ENCODE peak calls at places on chromosomes 13 and 19, in eight cellular contexts. D, V, R, F, E, J, H and B are unnamed samples.
A peak's percentile ranks its signal among the peaks of the same experiment; 100 is the strongest.

GRCh38 chr19:49890349-49891311 is 6.1 kb downstream of the IL4I1 start:
- DNase-seq in V (no peak), H (peak; percentile 62), D (no peak), R (peak; percentile 45), F (no peak), J (peak; percentile 65), E (no peak), B (no peak)

GRCh38 chr13:100128373-100128772 is 39.5 kb downstream of the PCCA start:
- DNase-seq in F (no peak), D (peak; percentile 6), H (peak; percentile 10), R (no peak), J (peak; percentile 28), E (peak; percentile 29), V (no peak), B (no peak)

GRCh38 chr19:29263305-29264080 is 50.5 kb upstream of the UQCRFS1 start:
- DNase-seq in E (peak; percentile 55), R (peak; percentile 35), F (peak; percentile 69), V (no peak), H (peak; percentile 59), D (peak; percentile 55), J (peak; percentile 59), B (no peak)

GRCh38 chr19:31445406-31445805 is 96.2 kb upstream of the TSHZ3 start:
- DNase-seq in H (no peak), R (no peak), F (no peak), D (no peak), J (no peak), E (no peak), V (no peak), B (no peak)

GRCh38 chr19:33413426-33413725 is 39.9 kb downstream of the CEBPG start:
- DNase-seq in J (no peak), R (no peak), D (no peak), H (no peak), V (no peak), E (no peak), F (no peak), B (no peak)

GRCh38 chr13:43200736-43201135 is 177.3 kb downstream of the DNAJC15 start:
- DNase-seq in H (no peak), R (no peak), J (no peak), E (no peak), F (no peak), D (no peak), V (no peak), B (no peak)

GRCh38 chr19:42850981-42851717 is 28.4 kb downstream of the PSG1 start:
- DNase-seq in V (no peak), E (peak; percentile 99), H (peak; percentile 71), D (peak; percentile 98), R (no peak), J (peak; percentile 30), F (no peak), B (no peak)

GRCh38 chr19:45253396-45254027 is 2.4 kb downstream of the MARK4 start:
- DNase-seq in R (no peak), D (peak; percentile 16), F (no peak), J (no peak), V (no peak), E (peak; percentile 35), H (no peak), B (no peak)

GRCh38 chr13:20174656-20175405 is 14.0 kb upstream of the GJA3 start:
- DNase-seq in H (peak; percentile 69), J (peak; percentile 62), V (no peak), E (peak; percentile 94), D (peak; percentile 91), F (no peak), R (no peak), B (peak; percentile 99)

GRCh38 chr19:55424518-55424917 is 16.9 kb upstream of the UBE2S start:
- DNase-seq in F (no peak), H (no peak), J (no peak), D (no peak), R (no peak), V (no peak), E (no peak), B (no peak)

GRCh38 chr19:55554302-55554701 is 9.0 kb upstream of the SBK3 start:
- DNase-seq in D (no peak), J (no peak), R (no peak), E (no peak), H (no peak), V (no peak), F (no peak), B (no peak)

GRCh38 chr19:16442386-16443276 is 29.1 kb downstream of the EPS15L1 start:
- DNase-seq in E (no peak), H (no peak), R (no peak), F (no peak), V (no peak), D (no peak), J (peak; percentile 44), B (no peak)

GRCh38 chr13:44810067-44810840 is 179.0 kb downstream of the NUFIP1 start:
- DNase-seq in F (no peak), E (peak; percentile 27), H (no peak), V (no peak), J (peak; percentile 58), R (no peak), D (peak; percentile 89), B (no peak)

GRCh38 chr19:4515732-4516131 is 2.6 kb downstream of the PLIN4 start:
- DNase-seq in D (no peak), V (no peak), R (no peak), F (no peak), H (no peak), E (no peak), J (no peak), B (no peak)

GRCh38 chr13:51221674-51222509 is at the start of gene FAM124A:
- DNase-seq in H (peak; percentile 11), F (peak; percentile 71), E (no peak), V (no peak), D (no peak), J (peak; percentile 64), R (no peak), B (no peak)

GRCh38 chr13:48110930-48111721 is 16.2 kb upstream of the MED4 start:
- DNase-seq in J (peak; percentile 10), H (no peak), R (no peak), D (peak; percentile 31), V (no peak), E (no peak), F (no peak), B (no peak)

GRCh38 chr19:35843676-35844481 is 8.4 kb downstream of the NPHS1 start:
- DNase-seq in F (no peak), R (no peak), V (no peak), J (peak; percentile 91), D (no peak), E (peak; percentile 17), H (peak; percentile 93), B (no peak)

GRCh38 chr19:56321981-56322558 is 7.4 kb upstream of the ZSCAN5A start:
- DNase-seq in V (no peak), H (no peak), J (no peak), R (no peak), E (no peak), D (no peak), F (no peak), B (peak; percentile 57)

GRCh38 chr19:18798384-18799352 is 7.6 kb upstream of the COMP start:
- DNase-seq in J (no peak), E (no peak), R (no peak), V (no peak), H (no peak), D (no peak), F (no peak), B (no peak)

GRCh38 chr13:33263976-33264619 is 21.5 kb downstream of the STARD13 start:
- DNase-seq in H (no peak), R (no peak), E (no peak), D (no peak), J (no peak), F (no peak), V (no peak), B (no peak)

GRCh38 chr19:44607049-44607448 is 6.3 kb upstream of the IGSF23 start:
- DNase-seq in F (no peak), H (no peak), J (no peak), D (peak; percentile 44), E (peak; percentile 85), V (no peak), R (no peak), B (no peak)

GRCh38 chr19:17996826-17997316 is 11.1 kb upstream of the ARRDC2 start:
- DNase-seq in V (peak; percentile 97), E (peak; percentile 76), F (peak; percentile 94), H (peak; percentile 70), R (peak; percentile 84), J (peak; percentile 90), D (peak; percentile 74), B (peak; percentile 85)

GRCh38 chr13:81929988-81930387 is 1589.1 kb upstream of the SPRY2 start:
- DNase-seq in E (peak; percentile 5), J (no peak), V (no peak), H (no peak), D (no peak), R (no peak), F (no peak), B (no peak)

GRCh38 chr13:81927347-81927746 is 1586.4 kb upstream of the SPRY2 start:
- DNase-seq in J (no peak), V (no peak), F (no peak), R (no peak), E (no peak), H (no peak), D (no peak), B (no peak)
- TF ChIP-seq CTCF in J (no peak), V (peak; percentile 28), F (no peak), R (no peak), E (no peak), H (no peak), D (no peak), B (no peak)

GRCh38 chr19:40584007-40584406 is 7.3 kb downstream of the SHKBP1 start:
- DNase-seq in E (peak; percentile 36), V (no peak), R (no peak), D (no peak), J (no peak), H (no peak), F (no peak), B (no peak)
- TF ChIP-seq CTCF in E (peak; percentile 24), V (no peak), R (no peak), D (peak; percentile 30), J (no peak), H (peak; percentile 44), F (no peak), B (no peak)

DNA sequence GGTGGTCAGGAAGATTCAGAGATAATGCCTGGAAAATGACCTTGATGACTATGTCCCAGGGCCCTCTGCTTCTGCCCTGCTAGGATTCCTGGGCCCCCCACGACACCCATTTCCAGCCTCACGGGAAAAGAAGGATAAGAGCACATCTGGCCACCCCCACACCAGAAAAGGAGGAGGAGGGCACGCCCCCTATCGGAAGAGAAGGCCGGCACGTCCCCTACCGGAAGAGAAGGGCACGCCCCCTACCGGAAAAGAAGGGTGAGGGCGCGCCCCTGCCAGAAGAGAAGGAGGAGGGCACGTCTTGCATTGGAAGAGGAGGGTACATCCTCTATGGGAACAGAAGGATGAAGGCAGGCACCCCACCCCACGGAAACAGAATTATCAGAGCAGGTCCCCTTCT is 84.3 kb downstream of the IER2 start:
- DNase-seq in E (peak; percentile 46), F (peak; percentile 45), V (no peak), D (peak; percentile 31), R (peak; percentile 59), J (peak; percentile 57), H (peak; percentile 37), B (peak; percentile 63)
- TF ChIP-seq CTCF in E (peak; percentile 67), F (peak; percentile 53), V (peak; percentile 48), D (peak; percentile 63), R (peak; percentile 91), J (peak; percentile 68), H (peak; percentile 34), B (peak; percentile 87)

DNA sequence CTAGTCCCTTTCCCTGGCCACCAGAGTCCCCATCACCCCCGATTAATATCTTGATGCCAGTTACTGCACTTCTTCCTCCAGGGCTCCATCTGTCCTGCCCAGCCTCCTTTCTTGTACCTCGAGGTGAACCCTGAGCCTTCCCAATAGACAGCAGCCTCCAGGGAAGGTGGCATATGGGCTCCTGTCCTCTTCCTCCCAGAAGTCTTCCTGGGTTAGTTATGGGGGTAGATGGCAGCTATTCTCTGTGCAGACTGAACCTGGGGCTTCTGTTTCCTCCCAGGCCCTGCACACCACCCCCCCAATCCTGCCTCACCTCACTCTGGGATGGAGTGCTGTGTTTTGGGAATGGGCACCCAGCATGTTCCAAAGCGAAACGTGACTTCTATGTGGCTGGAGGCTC is 2.6 kb downstream of the RNF225 start:
- DNase-seq in V (no peak), E (no peak), H (no peak), J (no peak), F (no peak), D (no peak), R (no peak), B (peak; percentile 6)
- TF ChIP-seq CTCF in V (no peak), E (no peak), H (no peak), J (no peak), F (no peak), D (no peak), R (no peak), B (no peak)